ENCODE peak calls at places on chromosomes 3 and 15, in nine cellular contexts. A is AG04449, W is Peyer's patch, E is BE2C, D is MM.1S, S is tibial nerve, Z is psoas muscle, R is ascending aorta, O is ovary. G is an unnamed sample.

GRCh38 chr3:129793356-129793755 is 100.2 kb downstream of the TMCC1 start:
- DNase-seq in Z (no peak), O (no peak), D (no peak), R (no peak), A (no peak), W (no peak), E (no peak), S (no peak), G (no peak)

GRCh38 chr3:126050050-126050392 is 33.9 kb downstream of the SLC41A3 start:
- DNase-seq in W (no peak), S (no peak), O (no peak), A (no peak), D (no peak), R (no peak), E (no peak), Z (no peak), G (no peak)

GRCh38 chr15:89936051-89936792 is 23.5 kb upstream of the ARPIN start:
- DNase-seq in W (no peak), R (no peak), O (no peak), S (no peak), A (no peak), E (no peak), Z (no peak), D (peak; percentile 45), G (no peak)

GRCh38 chr3:161475905-161476304 is 20.7 kb upstream of the OTOL1 start:
- DNase-seq in O (no peak), E (no peak), S (peak; percentile 9), R (no peak), D (no peak), Z (no peak), W (no peak), A (no peak), G (peak; percentile 1)

GRCh38 chr3:144810150-144810549 is 838.5 kb downstream of the DIPK2A start:
- DNase-seq in W (no peak), R (no peak), E (no peak), D (no peak), A (no peak), O (no peak), S (no peak), Z (no peak), G (no peak)

GRCh38 chr3:60190073-60190472 is 1061.2 kb downstream of the FHIT start:
- DNase-seq in Z (no peak), O (no peak), D (no peak), W (no peak), S (no peak), E (no peak), R (no peak), A (no peak), G (no peak)

GRCh38 chr3:85572426-85572825 is 613.6 kb downstream of the CADM2 start:
- DNase-seq in A (no peak), W (no peak), O (no peak), E (no peak), S (no peak), Z (no peak), R (no peak), D (no peak), G (peak; percentile 8)

GRCh38 chr3:69144631-69145244 is 22.3 kb upstream of the LMOD3 start:
- DNase-seq in A (no peak), O (no peak), R (no peak), E (peak; percentile 24), Z (no peak), D (no peak), S (no peak), W (no peak), G (peak; percentile 41)

GRCh38 chr3:189776163-189776824 is 145.1 kb downstream of the TP63 start:
- DNase-seq in R (no peak), Z (no peak), W (no peak), O (no peak), E (no peak), A (no peak), D (no peak), S (no peak), G (no peak)

GRCh38 chr3:193917096-193917495 is 218.9 kb upstream of the HES1 start:
- DNase-seq in W (no peak), E (no peak), D (no peak), R (no peak), O (no peak), S (no peak), Z (no peak), A (no peak), G (no peak)

GRCh38 chr3:161372321-161373260 is 1.3 kb upstream of the SPTSSB start:
- DNase-seq in S (no peak), O (peak; percentile 10), R (no peak), W (no peak), D (no peak), E (peak; percentile 53), A (no peak), Z (no peak), G (no peak)

GRCh38 chr3:42734263-42734860 is 31.8 kb upstream of the HHATL start:
- DNase-seq in O (no peak), A (no peak), Z (no peak), W (no peak), D (no peak), E (no peak), S (no peak), R (no peak), G (no peak)

GRCh38 chr3:185693985-185694675 is 108.0 kb downstream of the SENP2 start:
- DNase-seq in W (no peak), R (no peak), E (no peak), D (no peak), O (no peak), S (no peak), A (no peak), Z (no peak), G (no peak)

DNA sequence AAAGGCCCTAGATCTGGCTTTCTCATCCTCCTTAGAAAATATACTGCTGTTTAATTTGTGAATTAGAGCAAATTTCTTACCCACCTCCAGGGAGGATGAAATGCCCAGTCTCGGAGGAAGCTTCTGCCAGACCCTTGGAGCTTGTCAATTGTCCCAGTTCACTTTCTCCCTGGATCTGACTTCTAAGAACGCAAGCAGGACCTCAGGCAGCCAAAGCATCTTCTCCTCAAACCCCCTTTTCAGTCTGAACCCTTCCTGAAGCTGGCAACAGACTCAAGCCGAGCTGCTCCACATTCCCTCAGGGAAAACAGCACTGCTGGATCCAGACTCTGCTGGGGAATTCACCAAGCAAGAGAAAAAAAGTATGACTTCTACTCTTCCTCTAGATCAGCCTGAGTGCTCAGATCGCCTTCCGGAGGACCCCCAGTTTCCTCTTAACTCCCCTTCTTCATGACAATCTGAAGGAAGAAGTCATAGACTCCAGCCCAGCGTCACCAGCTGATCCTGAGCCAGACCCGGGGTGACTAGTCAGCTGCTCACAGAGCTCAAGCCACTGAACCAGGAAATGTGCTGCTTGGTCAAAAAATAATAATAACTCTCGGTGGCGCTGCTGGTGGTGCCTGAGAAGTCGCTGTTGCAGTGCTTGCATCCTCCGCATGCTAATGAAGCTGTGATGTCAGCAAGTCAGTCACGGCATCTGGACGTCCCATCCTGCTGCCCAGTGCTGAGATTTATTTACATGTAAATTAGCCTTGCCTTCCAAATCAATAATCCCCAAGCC is at the start of gene PRICKLE2:
- DNase-seq in A (peak; percentile 69), S (peak; percentile 78), W (peak; percentile 16), D (peak; percentile 94), O (peak; percentile 80), E (peak; percentile 61), R (peak; percentile 70), Z (peak; percentile 77), G (peak; percentile 68)
- TF ChIP-seq CTCF in A (peak; percentile 22), S (peak; percentile 28), W (no peak), D (peak; percentile 34), O (no peak), E (peak; percentile 14), R (peak; percentile 45), Z (peak; percentile 6), G (peak; percentile 27)

DNA sequence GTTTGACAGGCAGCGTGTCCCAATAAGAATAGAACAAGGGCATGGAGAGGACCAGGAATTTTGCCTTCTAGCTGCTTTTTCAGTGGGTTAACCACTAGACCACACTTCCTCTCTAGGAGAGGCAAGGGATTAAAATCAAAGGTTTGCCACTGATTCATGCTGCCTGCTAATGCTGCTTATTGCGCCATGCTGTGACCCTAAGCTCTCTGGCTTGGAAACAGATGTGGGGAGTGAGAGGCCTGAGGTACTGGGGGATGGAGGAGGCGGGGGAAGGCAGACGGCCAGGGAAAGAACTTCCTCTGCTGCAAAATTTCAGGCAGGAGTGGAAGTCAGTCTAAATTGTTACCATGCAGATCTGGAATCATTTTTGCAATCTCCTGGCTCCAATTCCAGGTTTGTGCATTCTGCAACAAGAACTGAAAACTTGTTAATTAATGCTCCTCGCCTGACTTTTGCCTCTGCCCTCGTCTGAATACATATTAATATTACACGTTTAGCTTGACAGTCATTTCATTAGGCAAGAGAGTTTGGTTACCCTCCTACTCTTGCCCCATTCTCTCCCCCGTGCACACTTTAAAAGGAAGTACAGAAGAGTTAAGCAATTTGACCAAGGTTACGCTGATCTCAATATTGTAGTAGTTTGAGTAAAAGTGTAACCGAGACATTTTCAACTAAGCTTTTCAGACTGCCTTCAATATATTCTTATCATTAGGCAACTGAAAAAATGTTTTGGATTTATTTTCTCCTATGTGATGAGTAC is 121.7 kb upstream of the SPRED1 start:
- DNase-seq in A (peak; percentile 87), R (peak; percentile 65), S (peak; percentile 86), Z (peak; percentile 88), D (peak; percentile 31), W (peak; percentile 31), O (peak; percentile 85), E (no peak), G (peak; percentile 94)
- H3K4me3 ChIP-seq in A (no peak overlapping the region), R (no peak overlapping the region), S (no peak overlapping the region), Z (peak overlapping the region; percentile 13), D (peak overlapping the region; percentile 47), W (no peak overlapping the region), O (no peak overlapping the region), E (no peak overlapping the region), G (no peak overlapping the region)

GRCh38 chr15:96369825-96370621 is 39.5 kb downstream of the NR2F2 start:
- DNase-seq in R (no peak), D (no peak), O (no peak), A (no peak), Z (no peak), W (no peak), E (no peak), S (no peak), G (no peak)
- TF ChIP-seq CTCF in R (no peak), D (no peak), O (no peak), A (no peak), Z (no peak), W (no peak), E (no peak), S (no peak), G (no peak)

DNA sequence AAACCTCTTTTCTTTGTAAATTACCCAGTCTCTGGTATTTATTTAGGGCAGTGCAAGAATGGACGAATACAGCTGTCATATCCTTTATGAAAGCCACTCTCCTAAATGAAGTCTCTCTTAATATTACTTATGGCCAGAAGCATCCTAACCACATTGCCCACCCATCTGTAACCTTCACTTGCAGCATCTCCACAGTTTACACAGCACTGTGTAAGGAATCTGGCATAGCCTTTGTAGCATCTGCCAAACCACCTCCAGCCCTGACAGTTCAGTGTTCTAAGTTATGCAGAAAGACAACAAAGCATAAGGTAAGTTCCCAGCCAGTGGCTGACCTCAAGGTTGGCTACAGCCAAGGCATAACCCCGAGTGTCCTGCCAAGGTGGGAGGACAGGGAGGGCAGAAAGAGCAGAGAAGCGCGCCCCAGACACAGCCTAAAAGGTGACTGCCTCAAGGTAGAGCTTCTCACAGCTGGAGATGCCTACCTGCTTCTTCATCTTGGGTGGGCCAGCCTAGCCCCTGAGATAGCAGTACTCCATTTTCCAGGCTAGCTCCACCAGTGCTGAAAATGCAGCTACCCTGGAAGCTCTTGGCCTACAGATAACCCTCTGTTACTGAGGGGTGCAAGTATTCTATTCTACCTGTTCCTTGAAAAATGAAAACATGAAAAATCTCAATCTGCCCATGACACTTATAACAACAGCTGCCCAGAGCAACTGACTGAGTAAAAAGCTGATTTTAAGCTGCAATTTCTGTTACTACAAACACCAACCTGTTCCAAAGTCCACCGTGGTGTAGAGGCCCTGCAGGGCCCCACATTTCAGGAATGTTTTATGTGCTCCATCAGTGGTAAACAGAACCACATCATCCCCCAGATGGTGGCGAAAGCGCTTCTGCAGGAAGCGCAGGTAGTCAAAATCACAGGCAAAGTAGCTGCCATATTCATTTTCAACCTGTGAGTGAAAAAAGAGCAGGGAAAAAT is 39.3 kb downstream of the GLB1 start:
- DNase-seq in R (no peak), O (no peak), W (no peak), D (no peak), S (no peak), E (no peak), A (no peak), Z (no peak), G (peak; percentile 38)
- H3K4me3 ChIP-seq in R (no peak overlapping the region), O (no peak overlapping the region), W (no peak overlapping the region), D (no peak overlapping the region), S (no peak overlapping the region), E (no peak overlapping the region), A (no peak overlapping the region), Z (no peak overlapping the region), G (no peak overlapping the region)

G was measured in astrocyte of the cerebellum.